ENCODE peak calls at places on chromosomes 2 and 18, in six cellular contexts. E, M, G, K, Q and L are unnamed samples. For H3K4me1, the result is how much of the 10 kb centered on the place peaks cover.

GRCh38 chr2:165778653-165779451 is 15.2 kb downstream of the GALNT3 start:
- DNase-seq in E (peak), M (no peak), G (peak), K (peak), Q (no peak), L (peak)

GRCh38 chr2:226031078-226031937 is 631.8 kb downstream of the NYAP2 start:
- DNase-seq in E (no peak), M (no peak), G (peak), K (peak), Q (peak), L (peak)

GRCh38 chr2:70767699-70768584 is at the start of gene ADD2:
- DNase-seq in E (no peak), M (no peak), G (peak), K (peak), Q (peak), L (no peak)

GRCh38 chr2:225401001-225401400 is 1.5 kb downstream of the NYAP2 start:
- DNase-seq in E (no peak), M (no peak), G (no peak), K (no peak), Q (no peak), L (no peak)

GRCh38 chr2:71716697-71717624 is 263.6 kb downstream of the DYSF start:
- DNase-seq in E (no peak), M (no peak), G (no peak), K (no peak), Q (peak), L (peak)

GRCh38 chr2:175195012-175195411 is 13.5 kb upstream of the ATP5MC3 start:
- DNase-seq in E (no peak), M (no peak), G (no peak), K (no peak), Q (no peak), L (no peak)

GRCh38 chr18:25672490-25672889 is 320.5 kb upstream of the ZNF521 start:
- DNase-seq in E (no peak), M (no peak), G (no peak), K (peak), Q (no peak), L (no peak)

GRCh38 chr2:86280191-86280667 is 57.2 kb downstream of the REEP1 start:
- DNase-seq in E (no peak), M (no peak), G (no peak), K (no peak), Q (no peak), L (no peak)

GRCh38 chr2:149613712-149614111 is 26.1 kb upstream of the MMADHC start:
- DNase-seq in E (no peak), M (no peak), G (no peak), K (no peak), Q (peak), L (no peak)

GRCh38 chr2:36653155-36653554 is 43.4 kb upstream of the VIT start:
- DNase-seq in E (no peak), M (no peak), G (no peak), K (no peak), Q (no peak), L (no peak)

GRCh38 chr18:13998571-13998970 is 83.2 kb upstream of the MC2R start:
- DNase-seq in E (no peak), M (no peak), G (no peak), K (no peak), Q (no peak), L (no peak)

GRCh38 chr18:48866856-48867255 is 83.9 kb downstream of the SMAD7 start:
- DNase-seq in E (no peak), M (no peak), G (no peak), K (no peak), Q (no peak), L (no peak)
- H3K4me1 ChIP-seq in E (under half), M (under half), G (under half), K (under half), Q (under half), L (under half)

GRCh38 chr2:133270550-133270949 is 297.7 kb downstream of the NCKAP5 start:
- DNase-seq in E (no peak), M (no peak), G (no peak), K (no peak), Q (no peak), L (no peak)

GRCh38 chr2:133266926-133267590 is 301.2 kb downstream of the NCKAP5 start:
- DNase-seq in E (no peak), M (no peak), G (no peak), K (peak), Q (no peak), L (no peak)

GRCh38 chr2:133262888-133263287 is 305.4 kb downstream of the NCKAP5 start:
- DNase-seq in E (no peak), M (no peak), G (no peak), K (no peak), Q (no peak), L (no peak)

GRCh38 chr2:133266075-133266925 is 302.0 kb downstream of the NCKAP5 start:
- DNase-seq in E (no peak), M (no peak), G (no peak), K (peak), Q (no peak), L (peak)

GRCh38 chr2:133264951-133265949 is 303.0 kb downstream of the NCKAP5 start:
- DNase-seq in E (no peak), M (no peak), G (no peak), K (peak), Q (no peak), L (peak)
- H3K27ac ChIP-seq in E (no peak), M (no peak), G (no peak), K (no peak), Q (no peak), L (peak)

GRCh38 chr2:23420840-23421476 is 36.0 kb downstream of the KLHL29 start:
- DNase-seq in E (no peak), M (no peak), G (no peak), K (peak), Q (no peak), L (no peak)

GRCh38 chr2:23422089-23423061 is 37.4 kb downstream of the KLHL29 start:
- DNase-seq in E (no peak), M (no peak), G (no peak), K (peak), Q (no peak), L (no peak)

GRCh38 chr2:23418490-23418911 is 33.5 kb downstream of the KLHL29 start:
- DNase-seq in E (no peak), M (no peak), G (no peak), K (no peak), Q (peak), L (no peak)

GRCh38 chr2:23419171-23420090 is 34.5 kb downstream of the KLHL29 start:
- DNase-seq in E (no peak), M (no peak), G (no peak), K (no peak), Q (peak), L (no peak)

DNA sequence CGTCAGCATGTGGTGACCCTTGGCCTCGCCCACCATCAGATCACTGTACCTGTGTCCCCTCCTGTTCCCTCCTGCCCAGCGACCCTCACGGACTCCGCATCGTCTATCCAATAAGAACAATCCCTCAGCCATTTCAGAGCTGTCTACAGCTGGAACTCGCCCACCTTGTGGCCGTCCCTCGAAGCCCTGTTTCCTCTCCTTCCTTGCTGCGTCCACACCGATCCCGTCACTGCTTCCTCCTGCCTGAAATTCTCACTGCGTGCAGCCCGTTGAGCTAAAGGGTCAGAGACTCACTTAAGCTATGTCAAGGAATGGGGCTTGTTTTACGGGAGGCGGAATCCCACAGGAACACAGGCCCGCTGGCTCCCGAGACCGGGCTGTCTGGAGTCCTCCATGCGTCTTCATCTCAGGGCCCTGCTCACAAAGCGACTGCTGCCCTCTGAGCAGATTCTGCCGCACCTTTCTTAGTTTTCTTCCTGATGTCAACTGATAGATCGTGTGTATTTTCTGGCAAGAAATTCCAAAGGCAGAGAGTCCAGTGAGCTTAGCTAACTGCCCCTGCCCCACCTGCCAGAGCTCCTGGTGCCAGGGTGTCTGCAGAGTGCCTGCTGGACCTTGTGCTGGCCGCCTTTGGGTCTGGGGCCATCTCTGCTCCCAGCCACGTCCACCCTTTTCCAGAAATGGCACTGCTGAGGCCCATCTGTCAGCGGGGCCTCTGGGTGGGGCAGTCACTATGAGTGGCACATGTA is 35.3 kb downstream of the KLHL29 start:
- DNase-seq in E (no peak), M (no peak), G (no peak), K (no peak), Q (no peak), L (no peak)
- H3K9ac ChIP-seq in E (no peak), M (no peak), G (no peak), K (no peak), Q (peak), L (no peak)

GRCh38 chr2:26769501-26769850 is 5.4 kb downstream of the SLC35F6 start:
- DNase-seq in E (no peak), M (no peak), G (no peak), K (no peak), Q (no peak), L (no peak)
- H3K4me1 ChIP-seq in E (under half), M (under half), G (under half), K (under half), Q (half or more), L (under half)

DNA sequence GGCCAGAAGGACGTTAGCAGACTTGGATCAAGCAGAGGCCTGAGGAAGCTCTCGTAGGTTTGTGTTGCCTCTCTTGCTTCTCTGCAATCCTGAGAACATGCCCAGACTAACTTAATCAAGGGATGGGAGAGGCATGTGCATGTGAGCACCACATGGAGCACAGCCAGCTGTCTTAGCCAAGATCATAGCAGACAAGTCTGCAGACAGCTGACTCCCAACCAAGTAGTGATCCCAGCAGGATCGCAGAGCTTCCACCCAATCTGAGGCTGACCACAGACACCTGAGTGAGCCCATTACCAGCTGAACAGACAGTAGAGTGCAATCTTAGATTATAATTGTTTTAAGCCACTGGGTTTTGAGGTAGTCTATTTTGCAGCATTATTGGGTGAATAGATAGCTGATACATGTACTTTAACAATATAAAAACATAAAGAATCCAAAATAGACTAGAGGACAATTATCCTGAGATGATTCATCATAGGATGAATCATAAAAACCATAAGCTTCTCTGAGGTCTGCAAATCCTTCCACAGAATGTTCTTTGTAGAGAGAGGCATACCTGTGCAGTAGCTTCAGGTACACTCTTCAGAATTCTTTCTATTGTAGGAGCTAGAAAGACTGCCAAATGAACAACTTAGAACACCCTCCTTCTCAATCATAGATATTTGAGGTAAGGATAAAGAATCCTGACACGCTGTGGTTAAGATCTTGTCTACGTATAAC is 25.2 kb upstream of the FAM110C start:
- DNase-seq in E (no peak), M (no peak), G (no peak), K (no peak), Q (no peak), L (no peak)
- H3K27ac ChIP-seq in E (no peak), M (no peak), G (no peak), K (no peak), Q (no peak), L (no peak)

GRCh38 chr2:240917684-240918257 is 11.6 kb downstream of the CROCC2 start:
- DNase-seq in E (no peak), M (no peak), G (no peak), K (peak), Q (no peak), L (peak)

GRCh38 chr2:240915526-240916335 is 9.6 kb downstream of the CROCC2 start:
- DNase-seq in E (no peak), M (no peak), G (no peak), K (no peak), Q (no peak), L (peak)

GRCh38 chr2:240916571-240917008 is 10.5 kb downstream of the CROCC2 start:
- DNase-seq in E (no peak), M (no peak), G (no peak), K (peak), Q (peak), L (peak)

GRCh38 chr2:240918258-240919091 is 12.3 kb downstream of the CROCC2 start:
- DNase-seq in E (no peak), M (no peak), G (no peak), K (peak), Q (no peak), L (peak)

DNA sequence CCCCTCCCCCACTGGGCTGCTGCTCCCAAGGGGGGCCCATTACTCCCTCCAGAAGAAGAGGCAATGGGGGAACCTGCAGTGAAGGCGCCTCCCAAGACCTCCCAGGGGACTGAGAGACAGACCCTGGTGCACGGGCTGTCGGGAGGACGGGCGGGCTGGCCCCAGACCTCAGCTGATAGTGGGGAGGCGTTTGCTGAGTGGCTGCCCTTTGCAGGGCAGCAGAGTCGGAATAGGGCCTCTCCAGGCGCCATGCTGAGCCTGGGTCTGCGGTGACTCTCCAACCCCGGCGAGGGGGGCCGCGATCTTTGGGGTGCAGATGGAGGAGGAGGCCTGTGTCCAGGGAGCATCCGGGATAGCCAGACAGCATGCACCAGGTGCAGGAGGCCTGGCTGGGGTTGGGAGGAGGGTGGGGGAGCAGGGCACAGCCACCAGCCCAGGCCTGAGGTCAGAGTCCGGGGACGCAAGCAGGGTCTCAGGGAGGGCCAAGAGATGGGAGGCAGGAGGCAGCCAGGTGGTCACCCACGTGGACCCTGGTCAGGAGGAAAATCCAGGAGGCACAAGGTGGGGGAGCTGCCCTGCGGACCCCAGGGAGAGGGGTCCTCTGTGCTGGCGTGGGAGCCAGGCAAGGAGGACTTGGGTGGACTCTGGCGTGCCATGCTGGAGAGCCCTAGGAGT is 11.0 kb downstream of the CROCC2 start:
- DNase-seq in E (no peak), M (no peak), G (no peak), K (peak), Q (no peak), L (peak)
- H3K9ac ChIP-seq in E (no peak), M (no peak), G (no peak), K (no peak), Q (peak), L (no peak)

DNA sequence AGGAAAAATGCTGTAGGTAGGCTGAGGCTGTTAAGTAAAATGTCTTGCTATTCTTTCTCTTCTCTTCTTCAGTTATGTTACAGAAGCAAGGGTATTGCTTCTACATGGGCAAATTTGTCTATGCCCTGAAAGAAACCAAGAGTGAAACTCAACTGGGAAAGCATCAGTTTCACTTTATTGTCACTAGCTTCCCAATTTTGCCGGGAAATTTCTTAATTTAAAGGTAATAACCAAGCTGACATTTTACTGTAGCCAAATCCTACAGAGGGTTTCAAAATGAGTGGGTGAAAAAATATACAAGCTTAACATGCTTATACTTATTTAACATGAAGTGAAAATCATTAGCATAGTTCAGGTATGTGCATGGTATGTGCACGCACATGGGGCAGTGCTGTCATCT is 3.2 kb downstream of the TANK start:
- DNase-seq in E (no peak), M (no peak), G (peak), K (no peak), Q (no peak), L (no peak)
- H3K4me1 ChIP-seq in E (under half), M (under half), G (half or more), K (under half), Q (under half), L (under half)